ENCODE peak calls at places on chromosome 5, in four cellular contexts. P, K, N and O are unnamed samples.

GRCh38 chr5:173850664-173851063 is 37.5 kb upstream of the CPEB4 start:
- DNase-seq in P (no peak), K (no peak), N (no peak), O (no peak)

GRCh38 chr5:132260714-132261615 is 3.5 kb downstream of the PDLIM4 start:
- DNase-seq in K (no peak), N (peak; percentile 58), P (peak; percentile 78), O (peak; percentile 26)

GRCh38 chr5:96790851-96791513 is 16.8 kb downstream of the ERAP1 start:
- DNase-seq in K (no peak), P (no peak), N (no peak), O (no peak)

GRCh38 chr5:188488-189481 is 2.5 kb upstream of the LRRC14B start:
- DNase-seq in P (peak; percentile 89), N (peak; percentile 73), K (peak; percentile 90), O (peak; percentile 26)

GRCh38 chr5:76351577-76351976 is 51.5 kb upstream of the IQGAP2 start:
- DNase-seq in N (no peak), K (no peak), P (no peak), O (no peak)

GRCh38 chr5:83956386-83956785 is 235.7 kb upstream of the HAPLN1 start:
- DNase-seq in P (no peak), N (no peak), K (no peak), O (no peak)

GRCh38 chr5:137486707-137487106 is 12.4 kb downstream of the SPOCK1 start:
- DNase-seq in N (no peak), K (no peak), P (no peak), O (no peak)

GRCh38 chr5:177540438-177540837 is 13.9 kb downstream of the FAM193B start:
- DNase-seq in K (no peak), N (no peak), P (no peak), O (peak; percentile 88)

GRCh38 chr5:96794757-96795156 is 13.0 kb downstream of the ERAP1 start:
- DNase-seq in P (peak; percentile 64), N (peak; percentile 54), K (no peak), O (no peak)

GRCh38 chr5:139272471-139273321 is 20.8 kb upstream of the MATR3 start:
- DNase-seq in N (no peak), P (peak; percentile 35), K (peak; percentile 38), O (no peak)

GRCh38 chr5:175288048-175288621 is 155.8 kb downstream of the DRD1 start:
- DNase-seq in N (no peak), K (peak; percentile 75), P (no peak), O (peak; percentile 60)

GRCh38 chr5:78112931-78113330 is 181.6 kb downstream of the AP3B1 start:
- DNase-seq in K (no peak), N (no peak), P (no peak), O (no peak)

GRCh38 chr5:140795259-140795641 is 598 bp downstream of the PCDHA2 start:
- DNase-seq in P (no peak), K (peak; percentile 8), N (no peak), O (no peak)

GRCh38 chr5:13934125-13934524 is 10.4 kb downstream of the DNAH5 start:
- DNase-seq in N (no peak), K (no peak), P (no peak), O (no peak)

GRCh38 chr5:34721359-34721758 is 65.2 kb downstream of the RAI14 start:
- DNase-seq in P (no peak), N (no peak), K (no peak), O (no peak)

GRCh38 chr5:6492934-6493333 is 44.3 kb downstream of the UBE2QL1 start:
- DNase-seq in P (no peak), N (no peak), K (no peak), O (no peak)

GRCh38 chr5:54109931-54110330 is 200.4 kb downstream of the ARL15 start:
- DNase-seq in K (no peak), N (no peak), P (no peak), O (peak; percentile 26)

GRCh38 chr5:106121972-106122605 is 1548.6 kb downstream of the EFNA5 start:
- DNase-seq in N (no peak), K (no peak), P (peak; percentile 6), O (no peak)

GRCh38 chr5:152443935-152444334 is 38.9 kb upstream of the NMUR2 start:
- DNase-seq in N (no peak), P (no peak), K (no peak), O (no peak)